ENCODE peak calls at places on chromosomes 4 and X, in seven cellular contexts. One of them, this sample, is unnamed.

GRCh38 chr4:2354127-2354526 is 64.3 kb downstream of the ZFYVE28 start:
- DNase-seq in transverse colon: peak; percentile 7
- DNase-seq in suprapubic skin: peak; percentile 55
- DNase-seq in GM23338: peak; percentile 67
- DNase-seq in prostate gland: no peak
- DNase-seq in breast epithelium: peak; percentile 44
- DNase-seq in sigmoid colon: peak; percentile 50
- DNase-seq in this sample: no peak

GRCh38 chr4:72846280-72847111 is 223.0 kb downstream of the COX18 start:
- DNase-seq in breast epithelium: no peak
- DNase-seq in suprapubic skin: no peak
- DNase-seq in sigmoid colon: no peak
- DNase-seq in GM23338: peak; percentile 84
- DNase-seq in transverse colon: no peak
- DNase-seq in prostate gland: no peak
- DNase-seq in this sample: no peak

GRCh38 chr4:1728061-1728980 is 7.0 kb downstream of the TACC3 start:
- DNase-seq in sigmoid colon: no peak
- DNase-seq in prostate gland: no peak
- DNase-seq in transverse colon: no peak
- DNase-seq in breast epithelium: no peak
- DNase-seq in suprapubic skin: no peak
- DNase-seq in GM23338: no peak
- DNase-seq in this sample: no peak

GRCh38 chrX:87900320-87900908 is 382.8 kb downstream of the KLHL4 start:
- DNase-seq in breast epithelium: no peak
- DNase-seq in suprapubic skin: no peak
- DNase-seq in GM23338: peak; percentile 1
- DNase-seq in prostate gland: no peak
- DNase-seq in sigmoid colon: no peak
- DNase-seq in transverse colon: no peak
- DNase-seq in this sample: no peak

GRCh38 chr4:55125763-55126541 is 557 bp upstream of the KDR start:
- DNase-seq in breast epithelium: no peak
- DNase-seq in sigmoid colon: no peak
- DNase-seq in GM23338: peak; percentile 34
- DNase-seq in suprapubic skin: no peak
- DNase-seq in transverse colon: no peak
- DNase-seq in prostate gland: peak; percentile 17
- DNase-seq in this sample: no peak

GRCh38 chr4:53557601-53558000 is 33.7 kb downstream of the LNX1 start:
- DNase-seq in sigmoid colon: no peak
- DNase-seq in transverse colon: no peak
- DNase-seq in GM23338: no peak
- DNase-seq in suprapubic skin: no peak
- DNase-seq in breast epithelium: no peak
- DNase-seq in prostate gland: no peak
- DNase-seq in this sample: no peak

GRCh38 chr4:121726642-121727268 is 30.0 kb upstream of the ANXA5 start:
- DNase-seq in breast epithelium: no peak
- DNase-seq in suprapubic skin: no peak
- DNase-seq in transverse colon: no peak
- DNase-seq in sigmoid colon: no peak
- DNase-seq in prostate gland: peak; percentile 14
- DNase-seq in GM23338: peak; percentile 86
- DNase-seq in this sample: no peak

GRCh38 chr4:48791313-48791712 is 11.2 kb upstream of the FRYL start:
- DNase-seq in prostate gland: no peak
- DNase-seq in transverse colon: no peak
- DNase-seq in breast epithelium: no peak
- DNase-seq in sigmoid colon: no peak
- DNase-seq in GM23338: no peak
- DNase-seq in suprapubic skin: no peak
- DNase-seq in this sample: no peak

GRCh38 chrX:137982791-137983190 is 416.9 kb downstream of the ZIC3 start:
- DNase-seq in prostate gland: no peak
- DNase-seq in GM23338: no peak
- DNase-seq in breast epithelium: no peak
- DNase-seq in transverse colon: no peak
- DNase-seq in suprapubic skin: no peak
- DNase-seq in sigmoid colon: no peak
- DNase-seq in this sample: no peak

GRCh38 chrX:139206914-139207313 is 323.6 kb upstream of the F9 start:
- DNase-seq in breast epithelium: no peak
- DNase-seq in sigmoid colon: no peak
- DNase-seq in prostate gland: no peak
- DNase-seq in transverse colon: no peak
- DNase-seq in suprapubic skin: no peak
- DNase-seq in GM23338: no peak
- DNase-seq in this sample: no peak

GRCh38 chrX:140712413-140713173 is 3.0 kb downstream of the LINC00632 start:
- DNase-seq in GM23338: peak; percentile 79
- DNase-seq in breast epithelium: peak; percentile 52
- DNase-seq in suprapubic skin: peak; percentile 76
- DNase-seq in sigmoid colon: peak; percentile 67
- DNase-seq in transverse colon: peak; percentile 11
- DNase-seq in prostate gland: peak; percentile 4
- DNase-seq in this sample: no peak

GRCh38 chrX:124634363-124634762 is 288.0 kb downstream of the SH2D1A start:
- DNase-seq in breast epithelium: no peak
- DNase-seq in GM23338: no peak
- DNase-seq in transverse colon: no peak
- DNase-seq in sigmoid colon: no peak
- DNase-seq in prostate gland: no peak
- DNase-seq in suprapubic skin: no peak
- DNase-seq in this sample: no peak
- H3K27ac ChIP-seq in breast epithelium: no peak overlapping the region
- H3K27ac ChIP-seq in GM23338: no peak overlapping the region
- H3K27ac ChIP-seq in transverse colon: no peak overlapping the region
- H3K27ac ChIP-seq in sigmoid colon: no peak overlapping the region
- H3K27ac ChIP-seq in prostate gland: no peak overlapping the region
- H3K27ac ChIP-seq in suprapubic skin: no peak overlapping the region
- H3K27ac ChIP-seq in this sample: no peak overlapping the region

DNA sequence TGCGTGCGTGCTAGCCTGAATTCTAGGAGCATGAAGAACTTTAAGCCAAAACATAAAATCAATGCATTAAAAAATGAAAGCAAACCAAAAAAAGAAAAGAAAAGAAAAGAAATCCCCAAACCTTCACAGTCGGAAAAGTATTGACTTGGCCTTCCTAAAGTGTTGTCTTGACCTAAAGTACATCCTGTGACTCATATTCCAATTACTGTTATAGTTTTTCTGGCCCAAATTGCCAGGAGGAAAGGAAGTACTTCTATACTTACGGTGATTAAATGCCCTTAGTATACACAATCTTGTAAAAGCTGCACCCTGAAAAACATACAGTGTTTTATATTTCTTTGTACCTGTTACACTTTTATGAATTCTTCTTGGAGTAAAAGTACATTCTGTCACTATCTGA is 512.8 kb downstream of the ANKRD50 start:
- DNase-seq in suprapubic skin: no peak
- DNase-seq in prostate gland: no peak
- DNase-seq in breast epithelium: no peak
- DNase-seq in sigmoid colon: no peak
- DNase-seq in GM23338: no peak
- DNase-seq in transverse colon: no peak
- DNase-seq in this sample: no peak
- TF ChIP-seq POLR2AphosphoS5 in suprapubic skin: no peak
- TF ChIP-seq POLR2AphosphoS5 in prostate gland: no peak
- TF ChIP-seq POLR2AphosphoS5 in breast epithelium: no peak
- TF ChIP-seq POLR2AphosphoS5 in sigmoid colon: no peak
- TF ChIP-seq POLR2AphosphoS5 in GM23338: no peak
- TF ChIP-seq POLR2AphosphoS5 in transverse colon: no peak
- TF ChIP-seq POLR2AphosphoS5 in this sample: no peak

GRCh38 chrX:80181079-80181478 is 166.5 kb downstream of the TBX22 start:
- DNase-seq in prostate gland: no peak
- DNase-seq in suprapubic skin: no peak
- DNase-seq in sigmoid colon: no peak
- DNase-seq in transverse colon: no peak
- DNase-seq in GM23338: peak; percentile 38
- DNase-seq in breast epithelium: no peak
- DNase-seq in this sample: no peak

GRCh38 chrX:80184854-80185253 is 170.3 kb downstream of the TBX22 start:
- DNase-seq in breast epithelium: no peak
- DNase-seq in prostate gland: no peak
- DNase-seq in sigmoid colon: no peak
- DNase-seq in suprapubic skin: no peak
- DNase-seq in GM23338: no peak
- DNase-seq in transverse colon: no peak
- DNase-seq in this sample: no peak
- H3K27ac ChIP-seq in breast epithelium: no peak overlapping the region
- H3K27ac ChIP-seq in prostate gland: no peak overlapping the region
- H3K27ac ChIP-seq in sigmoid colon: no peak overlapping the region
- H3K27ac ChIP-seq in suprapubic skin: no peak overlapping the region
- H3K27ac ChIP-seq in GM23338: no peak overlapping the region
- H3K27ac ChIP-seq in transverse colon: no peak overlapping the region
- H3K27ac ChIP-seq in this sample: no peak overlapping the region

DNA sequence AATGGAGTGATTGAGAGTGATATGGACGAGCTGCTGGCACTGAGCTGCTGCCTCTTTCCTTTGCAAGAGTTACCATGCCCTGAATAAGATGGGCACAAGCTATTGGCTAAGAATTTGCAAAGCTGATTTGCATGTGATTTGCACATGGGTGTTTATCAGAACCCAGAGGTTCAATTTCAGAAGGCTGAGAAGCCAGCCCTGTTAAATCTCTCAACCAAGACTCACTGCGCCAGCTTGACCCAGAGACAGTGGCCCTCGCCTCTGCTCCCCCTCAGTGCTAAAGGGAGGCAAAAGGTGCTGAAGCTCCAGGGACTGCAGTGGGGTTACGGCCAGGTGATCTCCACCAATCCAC is 701 bp downstream of the ARHGAP4 start:
- DNase-seq in breast epithelium: no peak
- DNase-seq in GM23338: no peak
- DNase-seq in prostate gland: no peak
- DNase-seq in sigmoid colon: no peak
- DNase-seq in suprapubic skin: no peak
- DNase-seq in transverse colon: no peak
- DNase-seq in this sample: no peak
- TF ChIP-seq POLR2AphosphoS5 in breast epithelium: no peak
- TF ChIP-seq POLR2AphosphoS5 in GM23338: no peak
- TF ChIP-seq POLR2AphosphoS5 in prostate gland: no peak
- TF ChIP-seq POLR2AphosphoS5 in sigmoid colon: no peak
- TF ChIP-seq POLR2AphosphoS5 in suprapubic skin: no peak
- TF ChIP-seq POLR2AphosphoS5 in transverse colon: no peak
- TF ChIP-seq POLR2AphosphoS5 in this sample: no peak

DNA sequence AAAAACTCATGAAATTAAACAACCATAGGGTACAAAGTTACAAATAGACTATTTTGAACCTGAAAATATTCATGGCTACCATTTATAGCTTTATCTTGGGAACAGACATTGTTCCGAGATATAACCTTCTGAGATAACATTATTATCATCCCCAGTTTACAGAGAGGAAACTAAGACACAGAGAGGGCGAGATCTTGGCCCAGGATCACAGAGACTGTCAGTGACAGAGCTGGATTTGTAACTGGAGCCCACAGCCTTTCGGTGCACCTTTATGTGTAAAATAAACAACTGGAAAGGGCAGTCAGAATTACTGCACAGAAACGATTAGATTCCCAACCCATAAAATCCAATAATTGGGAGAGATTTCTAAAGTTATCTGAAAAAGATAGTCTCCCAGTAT is 28.4 kb downstream of the KLF3 start:
- DNase-seq in prostate gland: no peak
- DNase-seq in GM23338: no peak
- DNase-seq in transverse colon: no peak
- DNase-seq in sigmoid colon: no peak
- DNase-seq in suprapubic skin: no peak
- DNase-seq in breast epithelium: no peak
- DNase-seq in this sample: no peak
- H3K27ac ChIP-seq in prostate gland: no peak overlapping the region
- H3K27ac ChIP-seq in GM23338: no peak overlapping the region
- H3K27ac ChIP-seq in transverse colon: peak overlapping the region; percentile 70
- H3K27ac ChIP-seq in sigmoid colon: peak overlapping the region; percentile 62
- H3K27ac ChIP-seq in suprapubic skin: peak overlapping the region; percentile 24
- H3K27ac ChIP-seq in breast epithelium: no peak overlapping the region
- H3K27ac ChIP-seq in this sample: peak overlapping the region; percentile 75